ENCODE peak calls at places on chromosomes 4 and X, in seven cellular contexts. Y, A, D, Q, N, J and H are unnamed samples.

GRCh38 chrX:19616959-19617358 is 101.7 kb upstream of the MAP3K15 start:
- DNase-seq in Y (no peak), A (no peak), D (no peak), Q (no peak), N (no peak), J (no peak), H (no peak)

GRCh38 chrX:128698528-128698927 is 646.3 kb upstream of the ACTRT1 start:
- DNase-seq in Y (no peak), A (no peak), D (no peak), Q (no peak), N (no peak), J (no peak), H (no peak)

GRCh38 chr4:94833394-94833793 is 75.6 kb downstream of the BMPR1B start:
- DNase-seq in Y (no peak), A (no peak), D (no peak), Q (no peak), N (peak), J (no peak), H (no peak)

GRCh38 chrX:109270580-109271484 is 211.1 kb downstream of the GUCY2F start:
- DNase-seq in Y (peak), A (no peak), D (no peak), Q (peak), N (peak), J (no peak), H (peak)

GRCh38 chrX:72716766-72717165 is 2.7 kb upstream of the PHKA1 start:
- DNase-seq in Y (no peak), A (no peak), D (no peak), Q (no peak), N (no peak), J (no peak), H (no peak)

GRCh38 chr4:38411092-38411491 is 252.9 kb upstream of the KLF3 start:
- DNase-seq in Y (peak), A (no peak), D (no peak), Q (no peak), N (no peak), J (no peak), H (peak)

GRCh38 chr4:56271121-56271520 is 116.2 kb downstream of the AASDH start:
- DNase-seq in Y (no peak), A (no peak), D (no peak), Q (no peak), N (no peak), J (no peak), H (no peak)

GRCh38 chrX:23773601-23774175 is 9.3 kb upstream of the SAT1 start:
- DNase-seq in Y (no peak), A (no peak), D (no peak), Q (no peak), N (no peak), J (no peak), H (peak)

GRCh38 chrX:110403839-110404238 is 45.2 kb downstream of the RTL9 start:
- DNase-seq in Y (no peak), A (no peak), D (no peak), Q (no peak), N (peak), J (no peak), H (no peak)

GRCh38 chr4:81508786-81509574 is 37.3 kb upstream of the RASGEF1B start:
- DNase-seq in Y (peak), A (no peak), D (no peak), Q (no peak), N (no peak), J (no peak), H (no peak)

GRCh38 chr4:145679991-145680455 is at the start of gene C4orf51:
- DNase-seq in Y (no peak), A (no peak), D (no peak), Q (peak), N (peak), J (no peak), H (no peak)

GRCh38 chrX:20595928-20596550 is 329.3 kb upstream of the RPS6KA3 start:
- DNase-seq in Y (no peak), A (no peak), D (no peak), Q (no peak), N (no peak), J (no peak), H (no peak)

GRCh38 chr4:157992948-157993839 is 179.6 kb downstream of the GASK1B start:
- DNase-seq in Y (no peak), A (no peak), D (no peak), Q (no peak), N (no peak), J (no peak), H (no peak)

GRCh38 chr4:150078996-150079581 is 844 bp downstream of the DCLK2 start:
- DNase-seq in Y (peak), A (peak), D (peak), Q (no peak), N (peak), J (no peak), H (peak)

DNA sequence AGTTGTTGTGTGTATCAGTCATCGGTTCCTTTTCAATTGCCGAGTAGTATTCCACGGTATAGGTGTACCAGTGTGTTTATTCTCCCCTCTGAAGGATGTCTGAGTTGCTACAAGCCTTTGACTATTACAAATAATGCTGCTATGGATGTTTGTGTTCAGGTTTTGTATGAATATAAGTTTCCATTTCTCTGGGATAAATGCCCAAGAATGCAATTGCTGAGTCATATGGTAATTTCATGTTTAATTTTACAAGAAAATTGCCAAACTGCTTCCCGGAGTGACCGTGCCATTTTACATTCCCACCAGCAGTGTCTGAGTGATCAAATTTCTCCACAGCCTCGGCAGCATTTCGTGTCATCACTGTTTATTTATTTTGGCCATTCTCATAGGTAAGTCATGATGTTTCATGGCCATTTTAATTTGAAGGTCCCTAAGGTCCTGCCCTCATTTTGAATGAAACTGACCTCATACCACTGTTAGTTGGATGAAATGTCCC is 73.9 kb downstream of the IRF2 start:
- DNase-seq in Y (no peak), A (no peak), D (no peak), Q (no peak), N (peak), J (peak), H (no peak)
- TF ChIP-seq CTCF in Y (no peak), A (no peak), D (no peak), Q (no peak), N (peak), J (peak), H (no peak)

DNA sequence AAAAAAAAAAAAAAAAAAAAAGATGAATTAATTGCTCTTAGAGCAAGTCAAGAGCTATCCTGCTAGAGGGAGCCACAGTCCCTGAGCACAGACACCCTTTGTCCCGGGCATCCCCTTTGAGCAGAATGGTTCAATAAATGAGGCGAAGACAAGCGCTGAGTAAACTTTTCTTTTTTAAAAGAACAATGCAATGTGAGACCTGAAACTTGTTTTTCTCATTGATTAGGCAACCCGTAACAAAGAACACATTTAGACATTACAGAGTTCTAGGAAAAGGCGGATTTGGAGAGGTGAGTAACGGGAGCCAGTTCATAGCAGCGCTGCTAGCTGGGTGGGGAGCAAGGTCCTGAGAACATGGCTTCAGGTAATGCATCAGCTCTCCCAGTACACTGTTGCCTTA is 46.1 kb downstream of the GRK4 start:
- DNase-seq in Y (peak), A (no peak), D (peak), Q (no peak), N (peak), J (no peak), H (peak)
- TF ChIP-seq CTCF in Y (peak), A (peak), D (peak), Q (peak), N (peak), J (no peak), H (peak)

GRCh38 chr4:176123710-176124407 is 58.2 kb downstream of the WDR17 start:
- DNase-seq in Y (peak), A (no peak), D (no peak), Q (no peak), N (peak), J (no peak), H (peak)
- TF ChIP-seq CTCF in Y (peak), A (peak), D (peak), Q (peak), N (peak), J (peak), H (peak)

GRCh38 chr4:152935661-152936445 is at the start of gene FHDC1:
- DNase-seq in Y (peak), A (peak), D (peak), Q (no peak), N (no peak), J (no peak), H (peak)
- TF ChIP-seq CTCF in Y (no peak), A (no peak), D (no peak), Q (no peak), N (no peak), J (no peak), H (no peak)

GRCh38 chrX:45781901-45782553 is 581.4 kb upstream of the DIPK2B start:
- DNase-seq in Y (no peak), A (no peak), D (no peak), Q (no peak), N (peak), J (no peak), H (no peak)
- TF ChIP-seq CTCF in Y (no peak), A (no peak), D (peak), Q (peak), N (peak), J (no peak), H (no peak)